ENCODE peak calls at places on chromosomes 2 and 18, in eight cellular contexts. One of them, this sample, is unnamed.

GRCh38 chr2:120404941-120405768 is 59.2 kb downstream of the INHBB start:
- DNase-seq in heart left ventricle: no peak
- DNase-seq in neuronal stem cell: no peak
- DNase-seq in colonic mucosa: no peak
- DNase-seq in right cardiac atrium: no peak
- DNase-seq in tibial nerve: no peak
- DNase-seq in aorta: no peak
- DNase-seq in CD4-positive, CD25-positive, alpha-beta regulatory T cell: no peak
- DNase-seq in this sample: no peak

GRCh38 chr2:128978155-128978707 is 659.6 kb upstream of the HS6ST1 start:
- DNase-seq in neuronal stem cell: no peak
- DNase-seq in heart left ventricle: no peak
- DNase-seq in CD4-positive, CD25-positive, alpha-beta regulatory T cell: no peak
- DNase-seq in right cardiac atrium: no peak
- DNase-seq in aorta: no peak
- DNase-seq in colonic mucosa: no peak
- DNase-seq in tibial nerve: no peak
- DNase-seq in this sample: peak; percentile 11

GRCh38 chr2:197803033-197803444 is 1.4 kb upstream of the PLCL1 start:
- DNase-seq in tibial nerve: no peak
- DNase-seq in heart left ventricle: peak; percentile 43
- DNase-seq in right cardiac atrium: peak; percentile 33
- DNase-seq in CD4-positive, CD25-positive, alpha-beta regulatory T cell: peak; percentile 74
- DNase-seq in aorta: no peak
- DNase-seq in colonic mucosa: no peak
- DNase-seq in neuronal stem cell: no peak
- DNase-seq in this sample: peak; percentile 77

GRCh38 chr2:186695081-186695756 is 1.4 kb downstream of the FAM171B start:
- DNase-seq in heart left ventricle: no peak
- DNase-seq in CD4-positive, CD25-positive, alpha-beta regulatory T cell: no peak
- DNase-seq in colonic mucosa: no peak
- DNase-seq in aorta: no peak
- DNase-seq in tibial nerve: no peak
- DNase-seq in neuronal stem cell: no peak
- DNase-seq in right cardiac atrium: no peak
- DNase-seq in this sample: no peak

GRCh38 chr18:76824136-76824676 is 1.8 kb downstream of the ZNF236 start:
- DNase-seq in heart left ventricle: no peak
- DNase-seq in right cardiac atrium: no peak
- DNase-seq in CD4-positive, CD25-positive, alpha-beta regulatory T cell: no peak
- DNase-seq in aorta: no peak
- DNase-seq in colonic mucosa: no peak
- DNase-seq in tibial nerve: no peak
- DNase-seq in neuronal stem cell: no peak
- DNase-seq in this sample: no peak

GRCh38 chr2:231052494-231053451 is 3.9 kb upstream of the PSMD1 start:
- DNase-seq in tibial nerve: peak; percentile 55
- DNase-seq in CD4-positive, CD25-positive, alpha-beta regulatory T cell: peak; percentile 81
- DNase-seq in neuronal stem cell: peak; percentile 82
- DNase-seq in right cardiac atrium: peak; percentile 95
- DNase-seq in colonic mucosa: peak; percentile 89
- DNase-seq in aorta: peak; percentile 87
- DNase-seq in heart left ventricle: peak; percentile 82
- DNase-seq in this sample: peak; percentile 96

GRCh38 chr2:62340981-62341624 is 145.2 kb downstream of the B3GNT2 start:
- DNase-seq in aorta: peak; percentile 50
- DNase-seq in colonic mucosa: no peak
- DNase-seq in CD4-positive, CD25-positive, alpha-beta regulatory T cell: no peak
- DNase-seq in right cardiac atrium: peak; percentile 56
- DNase-seq in neuronal stem cell: no peak
- DNase-seq in heart left ventricle: peak; percentile 87
- DNase-seq in tibial nerve: no peak
- DNase-seq in this sample: no peak

GRCh38 chr18:12278765-12279682 is 24.9 kb downstream of the CIDEA start:
- DNase-seq in heart left ventricle: peak; percentile 95
- DNase-seq in neuronal stem cell: peak; percentile 61
- DNase-seq in colonic mucosa: peak; percentile 53
- DNase-seq in CD4-positive, CD25-positive, alpha-beta regulatory T cell: no peak
- DNase-seq in right cardiac atrium: peak; percentile 94
- DNase-seq in tibial nerve: peak; percentile 59
- DNase-seq in aorta: peak; percentile 93
- DNase-seq in this sample: peak; percentile 82

GRCh38 chr2:69177785-69178636 is 165.0 kb downstream of the ANTXR1 start:
- DNase-seq in heart left ventricle: peak; percentile 90
- DNase-seq in aorta: peak; percentile 98
- DNase-seq in CD4-positive, CD25-positive, alpha-beta regulatory T cell: no peak
- DNase-seq in right cardiac atrium: peak; percentile 97
- DNase-seq in colonic mucosa: peak; percentile 85
- DNase-seq in neuronal stem cell: peak; percentile 89
- DNase-seq in tibial nerve: peak; percentile 85
- DNase-seq in this sample: peak; percentile 96

GRCh38 chr2:69585855-69586560 is 57.5 kb downstream of the AAK1 start:
- DNase-seq in CD4-positive, CD25-positive, alpha-beta regulatory T cell: no peak
- DNase-seq in right cardiac atrium: no peak
- DNase-seq in heart left ventricle: no peak
- DNase-seq in neuronal stem cell: no peak
- DNase-seq in aorta: no peak
- DNase-seq in colonic mucosa: no peak
- DNase-seq in tibial nerve: no peak
- DNase-seq in this sample: no peak

GRCh38 chr2:83582589-83582988 is 876.5 kb downstream of the SUCLG1 start:
- DNase-seq in heart left ventricle: no peak
- DNase-seq in CD4-positive, CD25-positive, alpha-beta regulatory T cell: no peak
- DNase-seq in colonic mucosa: no peak
- DNase-seq in tibial nerve: no peak
- DNase-seq in right cardiac atrium: no peak
- DNase-seq in aorta: no peak
- DNase-seq in neuronal stem cell: no peak
- DNase-seq in this sample: no peak

GRCh38 chr2:151844217-151844896 is 16.1 kb upstream of the ARL5A start:
- DNase-seq in colonic mucosa: no peak
- DNase-seq in neuronal stem cell: no peak
- DNase-seq in CD4-positive, CD25-positive, alpha-beta regulatory T cell: no peak
- DNase-seq in right cardiac atrium: no peak
- DNase-seq in aorta: no peak
- DNase-seq in heart left ventricle: no peak
- DNase-seq in tibial nerve: no peak
- DNase-seq in this sample: no peak

GRCh38 chr2:116754371-116755101 is 1060.0 kb upstream of the DDX18 start:
- DNase-seq in colonic mucosa: no peak
- DNase-seq in aorta: no peak
- DNase-seq in right cardiac atrium: peak; percentile 31
- DNase-seq in heart left ventricle: no peak
- DNase-seq in tibial nerve: no peak
- DNase-seq in neuronal stem cell: peak; percentile 52
- DNase-seq in CD4-positive, CD25-positive, alpha-beta regulatory T cell: no peak
- DNase-seq in this sample: peak; percentile 49

GRCh38 chr2:177604291-177605065 is 211.9 kb downstream of the AGPS start:
- DNase-seq in heart left ventricle: no peak
- DNase-seq in aorta: no peak
- DNase-seq in colonic mucosa: peak; percentile 62
- DNase-seq in CD4-positive, CD25-positive, alpha-beta regulatory T cell: no peak
- DNase-seq in right cardiac atrium: no peak
- DNase-seq in tibial nerve: no peak
- DNase-seq in neuronal stem cell: peak; percentile 44
- DNase-seq in this sample: peak; percentile 84

GRCh38 chr2:171432969-171433762 is 624 bp downstream of the METTL8 start:
- DNase-seq in colonic mucosa: peak; percentile 73
- DNase-seq in heart left ventricle: peak; percentile 28
- DNase-seq in aorta: no peak
- DNase-seq in right cardiac atrium: peak; percentile 57
- DNase-seq in tibial nerve: no peak
- DNase-seq in CD4-positive, CD25-positive, alpha-beta regulatory T cell: peak; percentile 22
- DNase-seq in neuronal stem cell: no peak
- DNase-seq in this sample: peak; percentile 57

GRCh38 chr18:79429785-79430281 is 34.1 kb downstream of the NFATC1 start:
- DNase-seq in CD4-positive, CD25-positive, alpha-beta regulatory T cell: no peak
- DNase-seq in neuronal stem cell: no peak
- DNase-seq in aorta: no peak
- DNase-seq in colonic mucosa: no peak
- DNase-seq in heart left ventricle: no peak
- DNase-seq in right cardiac atrium: peak; percentile 42
- DNase-seq in tibial nerve: no peak
- DNase-seq in this sample: no peak

GRCh38 chr2:167013227-167013626 is 124.9 kb downstream of the XIRP2 start:
- DNase-seq in colonic mucosa: no peak
- DNase-seq in right cardiac atrium: no peak
- DNase-seq in aorta: no peak
- DNase-seq in tibial nerve: no peak
- DNase-seq in neuronal stem cell: no peak
- DNase-seq in heart left ventricle: no peak
- DNase-seq in CD4-positive, CD25-positive, alpha-beta regulatory T cell: no peak
- DNase-seq in this sample: no peak

GRCh38 chr2:167018590-167018989 is 130.3 kb downstream of the XIRP2 start:
- DNase-seq in tibial nerve: no peak
- DNase-seq in right cardiac atrium: no peak
- DNase-seq in CD4-positive, CD25-positive, alpha-beta regulatory T cell: no peak
- DNase-seq in neuronal stem cell: no peak
- DNase-seq in heart left ventricle: no peak
- DNase-seq in aorta: no peak
- DNase-seq in colonic mucosa: no peak
- DNase-seq in this sample: no peak

GRCh38 chr2:167015806-167016205 is 127.5 kb downstream of the XIRP2 start:
- DNase-seq in tibial nerve: no peak
- DNase-seq in colonic mucosa: no peak
- DNase-seq in aorta: no peak
- DNase-seq in CD4-positive, CD25-positive, alpha-beta regulatory T cell: no peak
- DNase-seq in right cardiac atrium: no peak
- DNase-seq in neuronal stem cell: no peak
- DNase-seq in heart left ventricle: no peak
- DNase-seq in this sample: no peak

GRCh38 chr2:167017021-167017420 is 128.7 kb downstream of the XIRP2 start:
- DNase-seq in heart left ventricle: no peak
- DNase-seq in right cardiac atrium: no peak
- DNase-seq in colonic mucosa: no peak
- DNase-seq in neuronal stem cell: no peak
- DNase-seq in tibial nerve: no peak
- DNase-seq in aorta: no peak
- DNase-seq in CD4-positive, CD25-positive, alpha-beta regulatory T cell: no peak
- DNase-seq in this sample: no peak
- H3K4me1 ChIP-seq in heart left ventricle: no peaks in the 10 kb centered on the region
- H3K4me1 ChIP-seq in right cardiac atrium: no peaks in the 10 kb centered on the region
- H3K4me1 ChIP-seq in colonic mucosa: no peaks in the 10 kb centered on the region
- H3K4me1 ChIP-seq in neuronal stem cell: no peaks in the 10 kb centered on the region
- H3K4me1 ChIP-seq in tibial nerve: no peaks in the 10 kb centered on the region
- H3K4me1 ChIP-seq in aorta: no peaks in the 10 kb centered on the region
- H3K4me1 ChIP-seq in CD4-positive, CD25-positive, alpha-beta regulatory T cell: no peaks in the 10 kb centered on the region
- H3K4me1 ChIP-seq in this sample: no peaks in the 10 kb centered on the region

GRCh38 chr2:23500836-23501235 is 115.9 kb downstream of the KLHL29 start:
- DNase-seq in CD4-positive, CD25-positive, alpha-beta regulatory T cell: no peak
- DNase-seq in neuronal stem cell: no peak
- DNase-seq in colonic mucosa: no peak
- DNase-seq in right cardiac atrium: peak; percentile 12
- DNase-seq in tibial nerve: no peak
- DNase-seq in heart left ventricle: no peak
- DNase-seq in aorta: no peak
- DNase-seq in this sample: no peak

GRCh38 chr2:23504591-23504990 is 119.6 kb downstream of the KLHL29 start:
- DNase-seq in tibial nerve: no peak
- DNase-seq in CD4-positive, CD25-positive, alpha-beta regulatory T cell: no peak
- DNase-seq in aorta: peak; percentile 24
- DNase-seq in heart left ventricle: no peak
- DNase-seq in right cardiac atrium: peak; percentile 50
- DNase-seq in colonic mucosa: no peak
- DNase-seq in neuronal stem cell: no peak
- DNase-seq in this sample: no peak

GRCh38 chr2:23503682-23504081 is 118.7 kb downstream of the KLHL29 start:
- DNase-seq in neuronal stem cell: no peak
- DNase-seq in aorta: peak; percentile 31
- DNase-seq in right cardiac atrium: peak; percentile 65
- DNase-seq in colonic mucosa: no peak
- DNase-seq in tibial nerve: no peak
- DNase-seq in heart left ventricle: no peak
- DNase-seq in CD4-positive, CD25-positive, alpha-beta regulatory T cell: no peak
- DNase-seq in this sample: no peak

GRCh38 chr2:23502096-23502495 is 117.1 kb downstream of the KLHL29 start:
- DNase-seq in neuronal stem cell: no peak
- DNase-seq in aorta: no peak
- DNase-seq in right cardiac atrium: peak; percentile 56
- DNase-seq in CD4-positive, CD25-positive, alpha-beta regulatory T cell: no peak
- DNase-seq in colonic mucosa: no peak
- DNase-seq in heart left ventricle: no peak
- DNase-seq in tibial nerve: no peak
- DNase-seq in this sample: peak; percentile 37

GRCh38 chr2:23503097-23503496 is 118.1 kb downstream of the KLHL29 start:
- DNase-seq in heart left ventricle: no peak
- DNase-seq in aorta: peak; percentile 33
- DNase-seq in neuronal stem cell: no peak
- DNase-seq in right cardiac atrium: peak; percentile 57
- DNase-seq in tibial nerve: no peak
- DNase-seq in CD4-positive, CD25-positive, alpha-beta regulatory T cell: no peak
- DNase-seq in colonic mucosa: no peak
- DNase-seq in this sample: no peak
- H3K4me1 ChIP-seq in heart left ventricle: no peaks in the 10 kb centered on the region
- H3K4me1 ChIP-seq in aorta: no peaks in the 10 kb centered on the region
- H3K4me1 ChIP-seq in neuronal stem cell: peaks cover 47% of the 10 kb centered on the region
- H3K4me1 ChIP-seq in right cardiac atrium: peaks cover 12% of the 10 kb centered on the region
- H3K4me1 ChIP-seq in tibial nerve: peaks cover 68% of the 10 kb centered on the region
- H3K4me1 ChIP-seq in CD4-positive, CD25-positive, alpha-beta regulatory T cell: no peaks in the 10 kb centered on the region
- H3K4me1 ChIP-seq in colonic mucosa: no peaks in the 10 kb centered on the region
- H3K4me1 ChIP-seq in this sample: peaks cover 3% of the 10 kb centered on the region

GRCh38 chr2:58239243-58239642 is 1.9 kb downstream of the FANCL start:
- DNase-seq in aorta: no peak
- DNase-seq in tibial nerve: no peak
- DNase-seq in right cardiac atrium: no peak
- DNase-seq in neuronal stem cell: no peak
- DNase-seq in colonic mucosa: no peak
- DNase-seq in heart left ventricle: no peak
- DNase-seq in CD4-positive, CD25-positive, alpha-beta regulatory T cell: no peak
- DNase-seq in this sample: no peak

GRCh38 chr2:58235988-58236387 is 5.1 kb downstream of the FANCL start:
- DNase-seq in CD4-positive, CD25-positive, alpha-beta regulatory T cell: no peak
- DNase-seq in right cardiac atrium: no peak
- DNase-seq in tibial nerve: no peak
- DNase-seq in colonic mucosa: no peak
- DNase-seq in aorta: no peak
- DNase-seq in heart left ventricle: no peak
- DNase-seq in neuronal stem cell: no peak
- DNase-seq in this sample: no peak

GRCh38 chr2:58240595-58240937 is 559 bp downstream of the FANCL start:
- DNase-seq in CD4-positive, CD25-positive, alpha-beta regulatory T cell: no peak
- DNase-seq in right cardiac atrium: no peak
- DNase-seq in colonic mucosa: no peak
- DNase-seq in heart left ventricle: no peak
- DNase-seq in aorta: no peak
- DNase-seq in neuronal stem cell: no peak
- DNase-seq in tibial nerve: no peak
- DNase-seq in this sample: no peak

GRCh38 chr2:58235170-58235569 is 6.0 kb downstream of the FANCL start:
- DNase-seq in aorta: no peak
- DNase-seq in tibial nerve: no peak
- DNase-seq in CD4-positive, CD25-positive, alpha-beta regulatory T cell: no peak
- DNase-seq in colonic mucosa: no peak
- DNase-seq in heart left ventricle: no peak
- DNase-seq in right cardiac atrium: no peak
- DNase-seq in neuronal stem cell: no peak
- DNase-seq in this sample: no peak

GRCh38 chr2:58237741-58238140 is 3.4 kb downstream of the FANCL start:
- DNase-seq in colonic mucosa: no peak
- DNase-seq in aorta: no peak
- DNase-seq in CD4-positive, CD25-positive, alpha-beta regulatory T cell: no peak
- DNase-seq in neuronal stem cell: no peak
- DNase-seq in right cardiac atrium: no peak
- DNase-seq in heart left ventricle: no peak
- DNase-seq in tibial nerve: no peak
- DNase-seq in this sample: peak; percentile 32
- H3K4me1 ChIP-seq in colonic mucosa: no peaks in the 10 kb centered on the region
- H3K4me1 ChIP-seq in aorta: no peaks in the 10 kb centered on the region
- H3K4me1 ChIP-seq in CD4-positive, CD25-positive, alpha-beta regulatory T cell: peaks cover 16% of the 10 kb centered on the region
- H3K4me1 ChIP-seq in neuronal stem cell: peaks cover 5% of the 10 kb centered on the region
- H3K4me1 ChIP-seq in right cardiac atrium: no peaks in the 10 kb centered on the region
- H3K4me1 ChIP-seq in heart left ventricle: no peaks in the 10 kb centered on the region
- H3K4me1 ChIP-seq in tibial nerve: no peaks in the 10 kb centered on the region
- H3K4me1 ChIP-seq in this sample: peaks cover 85% of the 10 kb centered on the region

GRCh38 chr2:102114851-102115497 is 27.6 kb upstream of the IL1R1 start:
- DNase-seq in colonic mucosa: no peak
- DNase-seq in neuronal stem cell: no peak
- DNase-seq in aorta: peak; percentile 67
- DNase-seq in tibial nerve: no peak
- DNase-seq in heart left ventricle: no peak
- DNase-seq in right cardiac atrium: peak; percentile 57
- DNase-seq in CD4-positive, CD25-positive, alpha-beta regulatory T cell: no peak
- DNase-seq in this sample: no peak
- H3K4me1 ChIP-seq in colonic mucosa: no peaks in the 10 kb centered on the region
- H3K4me1 ChIP-seq in neuronal stem cell: no peaks in the 10 kb centered on the region
- H3K4me1 ChIP-seq in aorta: no peaks in the 10 kb centered on the region
- H3K4me1 ChIP-seq in tibial nerve: no peaks in the 10 kb centered on the region
- H3K4me1 ChIP-seq in heart left ventricle: no peaks in the 10 kb centered on the region
- H3K4me1 ChIP-seq in right cardiac atrium: peaks cover 7% of the 10 kb centered on the region
- H3K4me1 ChIP-seq in CD4-positive, CD25-positive, alpha-beta regulatory T cell: peaks cover 27% of the 10 kb centered on the region
- H3K4me1 ChIP-seq in this sample: no peaks in the 10 kb centered on the region